ENCODE peak calls at places on chromosomes 11 and 22, in five cellular contexts. N is dorsolateral prefrontal cortex, U is HTR-8/SVneo, R is SW480, B is GM12865. K is an unnamed sample.

GRCh38 chr11:1196516-1197391 is 26.1 kb upstream of the MUC5B start:
- DNase-seq in U (no peak), N (peak; percentile 36), R (no peak), B (no peak), K (no peak)

GRCh38 chr11:61359541-61359940 is 2.1 kb downstream of the CYB561A3 start:
- DNase-seq in N (no peak), U (no peak), R (no peak), B (no peak), K (peak; percentile 29)

GRCh38 chr11:102268083-102268984 is 49.0 kb upstream of the BIRC3 start:
- DNase-seq in R (peak; percentile 96), B (peak; percentile 67), U (peak; percentile 61), N (peak; percentile 49), K (peak; percentile 3)

GRCh38 chr22:31343235-31344191 is 2.6 kb downstream of the PATZ1 start:
- DNase-seq in U (no peak), R (no peak), N (no peak), B (peak; percentile 44), K (peak; percentile 27)

GRCh38 chr22:23088199-23088604 is 17.9 kb downstream of the GNAZ start:
- DNase-seq in N (no peak), U (no peak), R (peak; percentile 32), B (no peak), K (no peak)

GRCh38 chr11:2914475-2915195 is 14.6 kb downstream of the PHLDA2 start:
- DNase-seq in B (no peak), U (no peak), R (no peak), N (no peak), K (no peak)

GRCh38 chr11:121881806-121882205 is 234.2 kb downstream of the BLID start:
- DNase-seq in U (no peak), B (no peak), N (no peak), R (peak; percentile 59), K (no peak)

GRCh38 chr11:117226388-117227385 is 5.2 kb downstream of the PCSK7 start:
- DNase-seq in N (no peak), U (peak; percentile 81), B (peak; percentile 83), R (peak; percentile 85), K (peak; percentile 90)

GRCh38 chr11:59560290-59560701 is 49.0 kb downstream of the OR4D9 start:
- DNase-seq in B (peak; percentile 92), R (peak; percentile 89), N (no peak), U (no peak), K (peak; percentile 90)

GRCh38 chr11:40281055-40281580 is 1178.3 kb downstream of the LRRC4C start:
- DNase-seq in U (no peak), N (no peak), R (no peak), B (no peak), K (no peak)

GRCh38 chr11:116185551-116185950 is 587.2 kb downstream of the BUD13 start:
- DNase-seq in B (no peak), R (no peak), N (no peak), U (no peak), K (no peak)

GRCh38 chr11:117020287-117020686 is 77.9 kb downstream of the SIK3 start:
- DNase-seq in R (no peak), N (no peak), B (peak; percentile 55), U (no peak), K (peak; percentile 64)

GRCh38 chr11:18063131-18063530 is 17.1 kb upstream of the TPH1 start:
- DNase-seq in R (no peak), N (no peak), B (no peak), U (no peak), K (no peak)

GRCh38 chr11:89405629-89406028 is 85.5 kb downstream of the NOX4 start:
- DNase-seq in N (no peak), B (no peak), R (no peak), U (no peak), K (peak; percentile 77)

GRCh38 chr22:42388130-42388797 is 43.9 kb downstream of the NFAM1 start:
- DNase-seq in U (no peak), R (no peak), B (peak; percentile 32), N (peak; percentile 85), K (no peak)

GRCh38 chr11:94546886-94547285 is 3.2 kb downstream of the FUT4 start:
- DNase-seq in R (peak; percentile 38), B (no peak), N (no peak), U (no peak), K (no peak)

GRCh38 chr11:60326955-60327354 is at the start of gene MS4A6E:
- DNase-seq in N (no peak), U (no peak), R (no peak), B (no peak), K (no peak)

GRCh38 chr11:34358258-34358665 is 452 bp upstream of the ABTB2 start:
- DNase-seq in B (no peak), N (no peak), R (peak; percentile 78), U (no peak), K (peak; percentile 79)

GRCh38 chr11:4433852-4434251 is 15.2 kb upstream of the OR52K2 start:
- DNase-seq in N (no peak), R (no peak), U (no peak), B (no peak), K (no peak)

K was measured in OCI-M1.